ENCODE peak calls at places on chromosomes 13 and 19, in four cellular contexts. One of them, this sample, is unnamed.

GRCh38 chr13:51047434-51048165 is 63.5 kb downstream of the C13orf42 start:
- DNase-seq in naive thymus-derived CD8-positive, alpha-beta T cell: no peak
- DNase-seq in stimulated activated naive CD8-positive, alpha-beta T cell treated with anti-CD3 and anti-CD28 coated beads, Interleukin-15, Interleukin-2, amounts not matched to agents 100 U/mL and 50 U/mL, for 24 hours: no peak
- DNase-seq in caudate nucleus: no peak
- DNase-seq in this sample: no peak

GRCh38 chr19:48627865-48628314 is 8.6 kb downstream of the SPHK2 start:
- DNase-seq in caudate nucleus: no peak
- DNase-seq in stimulated activated naive CD8-positive, alpha-beta T cell treated with anti-CD3 and anti-CD28 coated beads, Interleukin-15, Interleukin-2, amounts not matched to agents 100 U/mL and 50 U/mL, for 24 hours: no peak
- DNase-seq in naive thymus-derived CD8-positive, alpha-beta T cell: no peak
- DNase-seq in this sample: no peak

GRCh38 chr13:46839399-46839798 is 42.4 kb upstream of the ESD start:
- DNase-seq in stimulated activated naive CD8-positive, alpha-beta T cell treated with anti-CD3 and anti-CD28 coated beads, Interleukin-15, Interleukin-2, amounts not matched to agents 100 U/mL and 50 U/mL, for 24 hours: no peak
- DNase-seq in naive thymus-derived CD8-positive, alpha-beta T cell: no peak
- DNase-seq in caudate nucleus: no peak
- DNase-seq in this sample: no peak

GRCh38 chr13:78215458-78215857 is 296.8 kb upstream of the EDNRB start:
- DNase-seq in caudate nucleus: no peak
- DNase-seq in stimulated activated naive CD8-positive, alpha-beta T cell treated with anti-CD3 and anti-CD28 coated beads, Interleukin-15, Interleukin-2, amounts not matched to agents 100 U/mL and 50 U/mL, for 24 hours: no peak
- DNase-seq in naive thymus-derived CD8-positive, alpha-beta T cell: no peak
- DNase-seq in this sample: no peak

GRCh38 chr13:78719367-78719766 is 60.4 kb upstream of the OBI1 start:
- DNase-seq in caudate nucleus: no peak
- DNase-seq in naive thymus-derived CD8-positive, alpha-beta T cell: no peak
- DNase-seq in stimulated activated naive CD8-positive, alpha-beta T cell treated with anti-CD3 and anti-CD28 coated beads, Interleukin-15, Interleukin-2, amounts not matched to agents 100 U/mL and 50 U/mL, for 24 hours: no peak
- DNase-seq in this sample: no peak

GRCh38 chr19:879711-880438 is 13.1 kb downstream of the MED16 start:
- DNase-seq in caudate nucleus: no peak
- DNase-seq in naive thymus-derived CD8-positive, alpha-beta T cell: no peak
- DNase-seq in stimulated activated naive CD8-positive, alpha-beta T cell treated with anti-CD3 and anti-CD28 coated beads, Interleukin-15, Interleukin-2, amounts not matched to agents 100 U/mL and 50 U/mL, for 24 hours: no peak
- DNase-seq in this sample: no peak

GRCh38 chr13:114128624-114129522 is 3.5 kb downstream of the RASA3 start:
- DNase-seq in stimulated activated naive CD8-positive, alpha-beta T cell treated with anti-CD3 and anti-CD28 coated beads, Interleukin-15, Interleukin-2, amounts not matched to agents 100 U/mL and 50 U/mL, for 24 hours: peak
- DNase-seq in caudate nucleus: peak
- DNase-seq in naive thymus-derived CD8-positive, alpha-beta T cell: peak
- DNase-seq in this sample: peak

GRCh38 chr19:11797491-11797890 is 832 bp upstream of the ZNF491 start:
- DNase-seq in naive thymus-derived CD8-positive, alpha-beta T cell: peak
- DNase-seq in caudate nucleus: peak
- DNase-seq in stimulated activated naive CD8-positive, alpha-beta T cell treated with anti-CD3 and anti-CD28 coated beads, Interleukin-15, Interleukin-2, amounts not matched to agents 100 U/mL and 50 U/mL, for 24 hours: peak
- DNase-seq in this sample: peak

GRCh38 chr19:55258476-55258827 is 365 bp downstream of the PPP6R1 start:
- DNase-seq in naive thymus-derived CD8-positive, alpha-beta T cell: no peak
- DNase-seq in caudate nucleus: peak
- DNase-seq in stimulated activated naive CD8-positive, alpha-beta T cell treated with anti-CD3 and anti-CD28 coated beads, Interleukin-15, Interleukin-2, amounts not matched to agents 100 U/mL and 50 U/mL, for 24 hours: peak
- DNase-seq in this sample: peak

GRCh38 chr13:110332750-110333149 is 25.7 kb downstream of the COL4A2 start:
- DNase-seq in stimulated activated naive CD8-positive, alpha-beta T cell treated with anti-CD3 and anti-CD28 coated beads, Interleukin-15, Interleukin-2, amounts not matched to agents 100 U/mL and 50 U/mL, for 24 hours: no peak
- DNase-seq in caudate nucleus: no peak
- DNase-seq in naive thymus-derived CD8-positive, alpha-beta T cell: no peak
- DNase-seq in this sample: no peak

GRCh38 chr13:94389544-94390351 is 89.7 kb downstream of the DCT start:
- DNase-seq in stimulated activated naive CD8-positive, alpha-beta T cell treated with anti-CD3 and anti-CD28 coated beads, Interleukin-15, Interleukin-2, amounts not matched to agents 100 U/mL and 50 U/mL, for 24 hours: no peak
- DNase-seq in caudate nucleus: no peak
- DNase-seq in naive thymus-derived CD8-positive, alpha-beta T cell: no peak
- DNase-seq in this sample: no peak

GRCh38 chr19:14544977-14545715 is 15.8 kb downstream of the TECR start:
- DNase-seq in naive thymus-derived CD8-positive, alpha-beta T cell: no peak
- DNase-seq in stimulated activated naive CD8-positive, alpha-beta T cell treated with anti-CD3 and anti-CD28 coated beads, Interleukin-15, Interleukin-2, amounts not matched to agents 100 U/mL and 50 U/mL, for 24 hours: no peak
- DNase-seq in caudate nucleus: peak
- DNase-seq in this sample: no peak

GRCh38 chr13:106919638-106920037 is 351.7 kb upstream of the ARGLU1 start:
- DNase-seq in stimulated activated naive CD8-positive, alpha-beta T cell treated with anti-CD3 and anti-CD28 coated beads, Interleukin-15, Interleukin-2, amounts not matched to agents 100 U/mL and 50 U/mL, for 24 hours: no peak
- DNase-seq in caudate nucleus: no peak
- DNase-seq in naive thymus-derived CD8-positive, alpha-beta T cell: no peak
- DNase-seq in this sample: no peak

GRCh38 chr13:109671919-109672318 is 114.5 kb downstream of the IRS2 start:
- DNase-seq in caudate nucleus: no peak
- DNase-seq in stimulated activated naive CD8-positive, alpha-beta T cell treated with anti-CD3 and anti-CD28 coated beads, Interleukin-15, Interleukin-2, amounts not matched to agents 100 U/mL and 50 U/mL, for 24 hours: no peak
- DNase-seq in naive thymus-derived CD8-positive, alpha-beta T cell: no peak
- DNase-seq in this sample: no peak

GRCh38 chr13:44755872-44756271 is 179.7 kb upstream of the TSC22D1 start:
- DNase-seq in caudate nucleus: no peak
- DNase-seq in stimulated activated naive CD8-positive, alpha-beta T cell treated with anti-CD3 and anti-CD28 coated beads, Interleukin-15, Interleukin-2, amounts not matched to agents 100 U/mL and 50 U/mL, for 24 hours: no peak
- DNase-seq in naive thymus-derived CD8-positive, alpha-beta T cell: no peak
- DNase-seq in this sample: no peak

GRCh38 chr13:101691326-101691725 is 238.9 kb downstream of the ITGBL1 start:
- DNase-seq in naive thymus-derived CD8-positive, alpha-beta T cell: no peak
- DNase-seq in stimulated activated naive CD8-positive, alpha-beta T cell treated with anti-CD3 and anti-CD28 coated beads, Interleukin-15, Interleukin-2, amounts not matched to agents 100 U/mL and 50 U/mL, for 24 hours: no peak
- DNase-seq in caudate nucleus: no peak
- DNase-seq in this sample: no peak

GRCh38 chr19:10699650-10700335 is 1.4 kb upstream of the QTRT1 start:
- DNase-seq in caudate nucleus: peak
- DNase-seq in stimulated activated naive CD8-positive, alpha-beta T cell treated with anti-CD3 and anti-CD28 coated beads, Interleukin-15, Interleukin-2, amounts not matched to agents 100 U/mL and 50 U/mL, for 24 hours: peak
- DNase-seq in naive thymus-derived CD8-positive, alpha-beta T cell: peak
- DNase-seq in this sample: peak

GRCh38 chr13:114140131-114140908 is 7.9 kb upstream of the RASA3 start:
- DNase-seq in stimulated activated naive CD8-positive, alpha-beta T cell treated with anti-CD3 and anti-CD28 coated beads, Interleukin-15, Interleukin-2, amounts not matched to agents 100 U/mL and 50 U/mL, for 24 hours: no peak
- DNase-seq in naive thymus-derived CD8-positive, alpha-beta T cell: peak
- DNase-seq in caudate nucleus: no peak
- DNase-seq in this sample: no peak

GRCh38 chr13:23541221-23541620 is 29.0 kb upstream of the TNFRSF19 start:
- DNase-seq in naive thymus-derived CD8-positive, alpha-beta T cell: no peak
- DNase-seq in caudate nucleus: no peak
- DNase-seq in stimulated activated naive CD8-positive, alpha-beta T cell treated with anti-CD3 and anti-CD28 coated beads, Interleukin-15, Interleukin-2, amounts not matched to agents 100 U/mL and 50 U/mL, for 24 hours: no peak
- DNase-seq in this sample: no peak

GRCh38 chr19:45826934-45827333 is 11.8 kb upstream of the RSPH6A start:
- DNase-seq in caudate nucleus: no peak
- DNase-seq in stimulated activated naive CD8-positive, alpha-beta T cell treated with anti-CD3 and anti-CD28 coated beads, Interleukin-15, Interleukin-2, amounts not matched to agents 100 U/mL and 50 U/mL, for 24 hours: no peak
- DNase-seq in naive thymus-derived CD8-positive, alpha-beta T cell: no peak
- DNase-seq in this sample: no peak

GRCh38 chr19:12611361-12611699 is 610 bp downstream of the ZNF791 start:
- DNase-seq in caudate nucleus: peak
- DNase-seq in naive thymus-derived CD8-positive, alpha-beta T cell: no peak
- DNase-seq in stimulated activated naive CD8-positive, alpha-beta T cell treated with anti-CD3 and anti-CD28 coated beads, Interleukin-15, Interleukin-2, amounts not matched to agents 100 U/mL and 50 U/mL, for 24 hours: no peak
- DNase-seq in this sample: no peak

GRCh38 chr13:75052616-75053015 is 429.4 kb downstream of the TBC1D4 start:
- DNase-seq in naive thymus-derived CD8-positive, alpha-beta T cell: no peak
- DNase-seq in stimulated activated naive CD8-positive, alpha-beta T cell treated with anti-CD3 and anti-CD28 coated beads, Interleukin-15, Interleukin-2, amounts not matched to agents 100 U/mL and 50 U/mL, for 24 hours: no peak
- DNase-seq in caudate nucleus: no peak
- DNase-seq in this sample: no peak

GRCh38 chr13:21901772-21902708 is 231.2 kb downstream of the FGF9 start:
- DNase-seq in naive thymus-derived CD8-positive, alpha-beta T cell: no peak
- DNase-seq in stimulated activated naive CD8-positive, alpha-beta T cell treated with anti-CD3 and anti-CD28 coated beads, Interleukin-15, Interleukin-2, amounts not matched to agents 100 U/mL and 50 U/mL, for 24 hours: no peak
- DNase-seq in caudate nucleus: no peak
- DNase-seq in this sample: no peak

GRCh38 chr19:29528946-29529645 is 3.3 kb downstream of the VSTM2B start:
- DNase-seq in naive thymus-derived CD8-positive, alpha-beta T cell: no peak
- DNase-seq in caudate nucleus: peak
- DNase-seq in stimulated activated naive CD8-positive, alpha-beta T cell treated with anti-CD3 and anti-CD28 coated beads, Interleukin-15, Interleukin-2, amounts not matched to agents 100 U/mL and 50 U/mL, for 24 hours: no peak
- DNase-seq in this sample: no peak

GRCh38 chr13:106520205-106521004 is 15.1 kb downstream of the EFNB2 start:
- DNase-seq in caudate nucleus: no peak
- DNase-seq in stimulated activated naive CD8-positive, alpha-beta T cell treated with anti-CD3 and anti-CD28 coated beads, Interleukin-15, Interleukin-2, amounts not matched to agents 100 U/mL and 50 U/mL, for 24 hours: no peak
- DNase-seq in naive thymus-derived CD8-positive, alpha-beta T cell: no peak
- DNase-seq in this sample: no peak

GRCh38 chr13:109226631-109227030 is 559.8 kb downstream of the IRS2 start:
- DNase-seq in caudate nucleus: no peak
- DNase-seq in stimulated activated naive CD8-positive, alpha-beta T cell treated with anti-CD3 and anti-CD28 coated beads, Interleukin-15, Interleukin-2, amounts not matched to agents 100 U/mL and 50 U/mL, for 24 hours: no peak
- DNase-seq in naive thymus-derived CD8-positive, alpha-beta T cell: no peak
- DNase-seq in this sample: no peak

GRCh38 chr19:10417598-10418280 is 2.6 kb upstream of the PDE4A start:
- DNase-seq in stimulated activated naive CD8-positive, alpha-beta T cell treated with anti-CD3 and anti-CD28 coated beads, Interleukin-15, Interleukin-2, amounts not matched to agents 100 U/mL and 50 U/mL, for 24 hours: peak
- DNase-seq in naive thymus-derived CD8-positive, alpha-beta T cell: no peak
- DNase-seq in caudate nucleus: no peak
- DNase-seq in this sample: no peak

This sample was measured in GM13977.